ENCODE peak calls at places on chromosomes 1 and 21, in ten cellular contexts. F, E, S, W, G, B, Z, P, T and U are unnamed samples.

GRCh38 chr1:201447911-201448871 is 20.8 kb downstream of the PHLDA3 start:
- DNase-seq in F (peak; percentile 61), E (peak; percentile 32), S (peak; percentile 91), W (peak; percentile 88), G (peak; percentile 70), B (peak; percentile 85), Z (no peak), P (peak; percentile 41), T (peak; percentile 42), U (no peak)

GRCh38 chr1:179591592-179592580 is at the start of gene TDRD5:
- DNase-seq in F (no peak), E (no peak), S (peak; percentile 91), W (peak; percentile 71), G (no peak), B (no peak), Z (no peak), P (no peak), T (no peak), U (no peak)

GRCh38 chr1:100164226-100164625 is 13.8 kb downstream of the LRRC39 start:
- DNase-seq in F (no peak), E (no peak), S (peak; percentile 5), W (no peak), G (no peak), B (no peak), Z (no peak), P (no peak), T (peak; percentile 76), U (peak; percentile 22)

GRCh38 chr1:171226757-171227370 is 21.4 kb upstream of the FMO1 start:
- DNase-seq in F (no peak), E (no peak), S (peak; percentile 67), W (no peak), G (peak; percentile 61), B (peak; percentile 71), Z (peak; percentile 52), P (no peak), T (peak; percentile 57), U (no peak)

GRCh38 chr1:23719162-23719820 is 24.0 kb upstream of the ELOA start:
- DNase-seq in F (peak; percentile 72), E (no peak), S (no peak), W (peak; percentile 41), G (no peak), B (peak; percentile 37), Z (no peak), P (no peak), T (no peak), U (no peak)

GRCh38 chr21:42833439-42833815 is 45.9 kb downstream of the WDR4 start:
- DNase-seq in F (no peak), E (no peak), S (peak; percentile 68), W (peak; percentile 75), G (no peak), B (no peak), Z (peak; percentile 28), P (peak; percentile 21), T (no peak), U (no peak)

GRCh38 chr21:36698160-36699025 is 522 bp upstream of the SIM2 start:
- DNase-seq in F (no peak), E (no peak), S (peak; percentile 71), W (no peak), G (no peak), B (no peak), Z (no peak), P (no peak), T (no peak), U (no peak)

GRCh38 chr1:230071316-230071715 is 4.3 kb downstream of the GALNT2 start:
- DNase-seq in F (no peak), E (no peak), S (no peak), W (no peak), G (no peak), B (no peak), Z (no peak), P (no peak), T (no peak), U (no peak)

GRCh38 chr1:93346472-93346991 is 825 bp downstream of the DR1 start:
- DNase-seq in F (peak; percentile 34), E (no peak), S (no peak), W (no peak), G (no peak), B (peak; percentile 19), Z (peak; percentile 43), P (peak; percentile 26), T (no peak), U (no peak)

GRCh38 chr1:74729741-74730478 is 2.9 kb downstream of the CRYZ start:
- DNase-seq in F (no peak), E (no peak), S (peak; percentile 10), W (no peak), G (peak; percentile 96), B (peak; percentile 74), Z (no peak), P (no peak), T (no peak), U (no peak)

GRCh38 chr1:17883136-17883535 is 128.0 kb downstream of the ACTL8 start:
- DNase-seq in F (no peak), E (no peak), S (no peak), W (peak; percentile 21), G (no peak), B (no peak), Z (no peak), P (no peak), T (no peak), U (no peak)

GRCh38 chr1:152777510-152778137 is 2.7 kb downstream of the LCE1F start:
- DNase-seq in F (no peak), E (no peak), S (no peak), W (no peak), G (no peak), B (peak; percentile 20), Z (no peak), P (no peak), T (no peak), U (no peak)

GRCh38 chr1:77030401-77031100 is 163.3 kb downstream of the ST6GALNAC5 start:
- DNase-seq in F (no peak), E (no peak), S (no peak), W (no peak), G (no peak), B (no peak), Z (no peak), P (no peak), T (no peak), U (no peak)

GRCh38 chr1:3629561-3630160 is 4.8 kb downstream of the TPRG1L start:
- DNase-seq in F (no peak), E (no peak), S (no peak), W (peak; percentile 61), G (no peak), B (no peak), Z (no peak), P (no peak), T (no peak), U (no peak)

GRCh38 chr1:47172782-47173181 is 17.1 kb downstream of the PDZK1IP1 start:
- DNase-seq in F (no peak), E (no peak), S (no peak), W (no peak), G (no peak), B (no peak), Z (no peak), P (no peak), T (no peak), U (no peak)

GRCh38 chr1:169510060-169510459 is 24.3 kb upstream of the SLC19A2 start:
- DNase-seq in F (no peak), E (no peak), S (no peak), W (no peak), G (no peak), B (no peak), Z (no peak), P (no peak), T (no peak), U (no peak)

GRCh38 chr1:218785928-218786327 is 387.8 kb upstream of the LYPLAL1 start:
- DNase-seq in F (peak; percentile 7), E (no peak), S (no peak), W (no peak), G (no peak), B (no peak), Z (no peak), P (no peak), T (no peak), U (peak; percentile 91)

GRCh38 chr1:76209648-76210047 is 135.1 kb downstream of the ST6GALNAC3 start:
- DNase-seq in F (no peak), E (no peak), S (no peak), W (no peak), G (no peak), B (no peak), Z (no peak), P (no peak), T (no peak), U (no peak)

GRCh38 chr1:204983121-204983520 is 59.9 kb upstream of the CNTN2 start:
- DNase-seq in F (no peak), E (no peak), S (no peak), W (no peak), G (no peak), B (no peak), Z (no peak), P (no peak), T (no peak), U (no peak)

GRCh38 chr1:75130865-75131592 is 3.2 kb upstream of the LHX8 start:
- DNase-seq in F (no peak), E (no peak), S (peak; percentile 35), W (no peak), G (no peak), B (no peak), Z (no peak), P (no peak), T (no peak), U (no peak)

GRCh38 chr1:158930504-158930903 is 848 bp upstream of the PYHIN1 start:
- DNase-seq in F (no peak), E (no peak), S (no peak), W (no peak), G (no peak), B (no peak), Z (no peak), P (peak; percentile 1), T (no peak), U (no peak)

GRCh38 chr1:30409476-30410152 is 313.8 kb downstream of the MATN1 start:
- DNase-seq in F (no peak), E (no peak), S (no peak), W (peak; percentile 34), G (no peak), B (peak; percentile 47), Z (no peak), P (no peak), T (no peak), U (no peak)

GRCh38 chr1:228735871-228736586 is 750 bp downstream of the RHOU start:
- DNase-seq in F (peak; percentile 24), E (no peak), S (peak; percentile 47), W (peak; percentile 86), G (no peak), B (no peak), Z (no peak), P (peak; percentile 12), T (no peak), U (no peak)

GRCh38 chr1:51381964-51382363 is 51.6 kb upstream of the TTC39A start:
- DNase-seq in F (no peak), E (no peak), S (no peak), W (no peak), G (no peak), B (no peak), Z (no peak), P (no peak), T (no peak), U (no peak)

GRCh38 chr1:116256875-116257823 is 115.9 kb upstream of the ATP1A1 start:
- DNase-seq in F (no peak), E (no peak), S (no peak), W (no peak), G (no peak), B (no peak), Z (no peak), P (no peak), T (no peak), U (no peak)

GRCh38 chr1:226939439-226940028 is 560 bp upstream of the COQ8A start:
- DNase-seq in F (peak; percentile 47), E (no peak), S (peak; percentile 64), W (peak; percentile 96), G (peak; percentile 53), B (no peak), Z (peak; percentile 85), P (peak; percentile 57), T (no peak), U (no peak)

GRCh38 chr1:83512371-83513004 is 486.4 kb downstream of the TTLL7 start:
- DNase-seq in F (no peak), E (no peak), S (no peak), W (no peak), G (no peak), B (peak; percentile 1), Z (no peak), P (no peak), T (no peak), U (no peak)

GRCh38 chr21:46160563-46161179 is 5.3 kb upstream of the FTCD start:
- DNase-seq in F (no peak), E (no peak), S (no peak), W (no peak), G (no peak), B (no peak), Z (no peak), P (no peak), T (no peak), U (no peak)